ENCODE peak calls at places on chromosome 21, in seven cellular contexts. M is GM23338, Z is progenitor cell of endocrine pancreas, P is C1 segment of cervical spinal cord, A is KBM-7, Y is GDM1, B is HTR-8/SVneo. F is an unnamed sample.

GRCh38 chr21:14120091-14120734 is 90.5 kb downstream of the LIPI start:
- DNase-seq in B (no peak), M (peak), Z (no peak), Y (peak), P (no peak), A (peak), F (peak)

GRCh38 chr21:43983860-43984420 is 28.2 kb upstream of the TRAPPC10 start:
- DNase-seq in Z (no peak), Y (no peak), P (no peak), B (no peak), A (no peak), M (no peak), F (no peak)

GRCh38 chr21:46421191-46421750 is 37.4 kb upstream of the DIP2A start:
- DNase-seq in B (no peak), Z (no peak), P (no peak), Y (no peak), A (no peak), M (no peak), F (no peak)

GRCh38 chr21:16195476-16195875 is 465.7 kb downstream of the USP25 start:
- DNase-seq in A (peak), P (no peak), B (no peak), Z (no peak), M (no peak), Y (no peak), F (no peak)

GRCh38 chr21:42974832-42975820 is 764 bp downstream of the PKNOX1 start:
- DNase-seq in P (peak), Y (peak), Z (peak), A (peak), M (peak), B (peak), F (peak)

GRCh38 chr21:32687946-32688345 is 39.9 kb downstream of the SYNJ1 start:
- DNase-seq in M (peak), B (no peak), A (no peak), Z (no peak), Y (no peak), P (no peak), F (no peak)

GRCh38 chr21:17925900-17926299 is 106.7 kb upstream of the C21orf91 start:
- DNase-seq in Z (no peak), M (peak), Y (no peak), P (no peak), B (no peak), A (peak), F (no peak)

GRCh38 chr21:40841524-40842196 is 5.3 kb downstream of the DSCAM start:
- DNase-seq in Y (no peak), Z (peak), B (no peak), M (peak), P (no peak), A (no peak), F (peak)

GRCh38 chr21:38905751-38906150 is 100.0 kb downstream of the ETS2 start:
- DNase-seq in A (no peak), B (no peak), Y (no peak), M (no peak), P (no peak), Z (no peak), F (no peak)